ENCODE peak calls at places on chromosomes 11 and 22, in four cellular contexts. N, C, X and I are unnamed samples.

GRCh38 chr22:40478456-40479125 is 108.2 kb downstream of the SGSM3 start:
- DNase-seq in N (no peak), C (no peak), X (no peak), I (no peak)

GRCh38 chr11:2576536-2576935 is 123.3 kb downstream of the KCNQ1OT1 start:
- DNase-seq in N (no peak), C (no peak), X (no peak), I (no peak)

GRCh38 chr11:10599388-10600175 is 31.1 kb upstream of the LYVE1 start:
- DNase-seq in N (no peak), C (no peak), X (no peak), I (no peak)

GRCh38 chr22:39651783-39652058 is 81.2 kb downstream of the CACNA1I start:
- DNase-seq in N (no peak), C (no peak), X (no peak), I (no peak)

GRCh38 chr11:1475841-1476240 is 10.7 kb downstream of the MOB2 start:
- DNase-seq in N (no peak), C (no peak), X (no peak), I (no peak)

GRCh38 chr22:17963015-17963414 is 61.3 kb downstream of the MICAL3 start:
- DNase-seq in N (no peak), C (no peak), X (no peak), I (no peak)

GRCh38 chr22:29820941-29821789 is 16.9 kb downstream of the ASCC2 start:
- DNase-seq in N (peak; percentile 39), C (peak; percentile 91), X (peak; percentile 98), I (no peak)

GRCh38 chr22:29260031-29260560 is 7.7 kb downstream of the RHBDD3 start:
- DNase-seq in N (no peak), C (no peak), X (no peak), I (no peak)

GRCh38 chr11:57294225-57295131 is 30.3 kb downstream of the TNKS1BP1 start:
- DNase-seq in N (peak; percentile 68), C (peak; percentile 54), X (peak; percentile 40), I (peak; percentile 39)

GRCh38 chr11:32137263-32137662 is 46.4 kb downstream of the RCN1 start:
- DNase-seq in N (no peak), C (peak; percentile 97), X (no peak), I (no peak)

GRCh38 chr22:38873469-38874411 is 1.7 kb upstream of the CBX6 start:
- DNase-seq in N (peak; percentile 33), C (no peak), X (peak; percentile 98), I (peak; percentile 74)

GRCh38 chr22:42920101-42920820 is 63.2 kb upstream of the ARFGAP3 start:
- DNase-seq in N (no peak), C (peak; percentile 24), X (no peak), I (no peak)

GRCh38 chr22:47352920-47353700 is 590.7 kb downstream of the TBC1D22A start:
- DNase-seq in N (no peak), C (no peak), X (no peak), I (no peak)

GRCh38 chr22:49627217-49628181 is 200.2 kb downstream of the BRD1 start:
- DNase-seq in N (no peak), C (no peak), X (no peak), I (no peak)